ENCODE peak calls at places on chromosome 13, in five cellular contexts. C, N, D, E and B are unnamed samples. For H3K27me3, the result is how much of the 10 kb centered on the place peaks cover.

GRCh38 chr13:21673592-21674270 is 2.9 kb downstream of the FGF9 start:
- DNase-seq in E (peak), C (no peak), N (no peak), D (peak), B (peak)

GRCh38 chr13:95452376-95452775 is 100.1 kb upstream of the CLDN10 start:
- DNase-seq in N (no peak), D (no peak), E (no peak), C (no peak), B (no peak)

GRCh38 chr13:110779046-110779445 is 65.5 kb downstream of the ING1 start:
- DNase-seq in N (no peak), D (no peak), C (no peak), E (no peak), B (no peak)

GRCh38 chr13:67008075-67008668 is 222.0 kb downstream of the PCDH9 start:
- DNase-seq in E (no peak), C (no peak), D (no peak), N (no peak), B (no peak)

GRCh38 chr13:49759503-49759902 is 33.0 kb downstream of the KPNA3 start:
- DNase-seq in D (no peak), E (no peak), C (no peak), N (no peak), B (peak)

GRCh38 chr13:106083620-106084350 is 451.7 kb downstream of the EFNB2 start:
- DNase-seq in D (no peak), C (no peak), E (peak), N (peak), B (no peak)

GRCh38 chr13:113936166-113936565 is 37.7 kb downstream of the C13orf46 start:
- DNase-seq in C (no peak), N (no peak), E (no peak), D (no peak), B (no peak)

GRCh38 chr13:23766939-23767338 is 122.3 kb downstream of the MIPEP start:
- DNase-seq in D (no peak), E (no peak), N (no peak), C (no peak), B (no peak)

GRCh38 chr13:111906816-111907215 is 160.1 kb upstream of the SOX1 start:
- DNase-seq in E (no peak), C (no peak), D (no peak), N (no peak), B (no peak)

GRCh38 chr13:95002968-95003813 is 290.8 kb upstream of the SOX21 start:
- DNase-seq in E (no peak), D (peak), N (no peak), C (no peak), B (no peak)

GRCh38 chr13:24301911-24302310 is 7.5 kb upstream of the C1QTNF9 start:
- DNase-seq in E (no peak), D (no peak), N (no peak), C (no peak), B (no peak)

GRCh38 chr13:66689628-66690027 is 540.5 kb downstream of the PCDH9 start:
- DNase-seq in E (peak), C (no peak), N (no peak), D (no peak), B (no peak)

GRCh38 chr13:40187836-40188591 is 478.4 kb downstream of the FOXO1 start:
- DNase-seq in E (no peak), D (no peak), C (no peak), N (no peak), B (no peak)

GRCh38 chr13:95745752-95746151 is 68.8 kb downstream of the DNAJC3 start:
- DNase-seq in N (no peak), D (no peak), E (no peak), C (no peak), B (no peak)

GRCh38 chr13:113511361-113511760 is 20.9 kb upstream of the DCUN1D2 start:
- DNase-seq in E (no peak), N (no peak), C (no peak), D (no peak), B (no peak)

GRCh38 chr13:64958106-64958505 is 2272.0 kb downstream of the PCDH9 start:
- DNase-seq in N (no peak), C (no peak), D (peak), E (no peak), B (no peak)

GRCh38 chr13:23609414-23610186 is 39.4 kb downstream of the TNFRSF19 start:
- DNase-seq in D (no peak), N (peak), C (no peak), E (peak), B (no peak)

GRCh38 chr13:87122551-87122950 is 548.6 kb upstream of the SLITRK5 start:
- DNase-seq in E (no peak), C (no peak), D (no peak), N (no peak), B (no peak)

GRCh38 chr13:112783135-112783945 is 93.5 kb downstream of the ATP11A start:
- DNase-seq in C (no peak), E (no peak), N (no peak), D (no peak), B (no peak)

GRCh38 chr13:98141091-98141490 is 1.8 kb upstream of the FARP1 start:
- DNase-seq in C (no peak), N (no peak), E (no peak), D (no peak), B (no peak)

GRCh38 chr13:24605923-24606372 is 74.3 kb upstream of the ATP12A start:
- DNase-seq in E (peak), C (no peak), D (no peak), N (no peak), B (peak)

GRCh38 chr13:110449225-110450015 is 112.1 kb downstream of the RAB20 start:
- DNase-seq in D (no peak), C (no peak), E (no peak), N (no peak), B (no peak)

GRCh38 chr13:90272356-90272755 is 1075.1 kb upstream of the MIR17HG start:
- DNase-seq in E (no peak), D (no peak), C (no peak), N (no peak), B (no peak)

GRCh38 chr13:35512271-35512920 is 35.9 kb upstream of the MAB21L1 start:
- DNase-seq in N (no peak), C (peak), E (no peak), D (no peak), B (no peak)

GRCh38 chr13:105278797-105279425 is 1256.6 kb downstream of the EFNB2 start:
- DNase-seq in N (no peak), C (no peak), E (no peak), D (no peak), B (no peak)

GRCh38 chr13:76830805-76831204 is 55.4 kb downstream of the KCTD12 start:
- DNase-seq in C (no peak), E (no peak), D (no peak), N (no peak), B (no peak)

GRCh38 chr13:59991395-59991794 is 172.3 kb downstream of the DIAPH3 start:
- DNase-seq in E (no peak), C (no peak), D (no peak), N (no peak), B (no peak)

GRCh38 chr13:44713793-44714469 is 137.8 kb upstream of the TSC22D1 start:
- DNase-seq in C (peak), E (no peak), N (no peak), D (no peak), B (no peak)

GRCh38 chr13:59700281-59700680 is 463.4 kb downstream of the DIAPH3 start:
- DNase-seq in C (no peak), E (no peak), N (no peak), D (no peak), B (no peak)

GRCh38 chr13:110471833-110472162 is 89.7 kb downstream of the RAB20 start:
- DNase-seq in D (no peak), C (no peak), E (peak), N (peak), B (peak)

GRCh38 chr13:98890186-98890585 is 87.7 kb downstream of the DOCK9 start:
- DNase-seq in D (no peak), N (no peak), E (no peak), C (peak), B (no peak)

GRCh38 chr13:97332725-97333124 is 101.2 kb upstream of the RAP2A start:
- DNase-seq in D (no peak), C (no peak), N (no peak), E (no peak), B (no peak)

GRCh38 chr13:26007774-26008173 is 44.0 kb downstream of the SHISA2 start:
- DNase-seq in E (peak), N (no peak), D (no peak), C (no peak), B (no peak)

GRCh38 chr13:111256458-111256857 is 64.0 kb upstream of the TEX29 start:
- DNase-seq in N (no peak), E (no peak), D (no peak), C (no peak), B (no peak)

GRCh38 chr13:49690133-49690989 is 925 bp downstream of the EBPL start:
- DNase-seq in E (no peak), N (no peak), D (no peak), C (no peak), B (no peak)

GRCh38 chr13:80161219-80161618 is 179.7 kb downstream of the SPRY2 start:
- DNase-seq in N (no peak), C (no peak), D (no peak), E (no peak), B (no peak)

GRCh38 chr13:63107163-63107935 is 1691.7 kb upstream of the PCDH20 start:
- DNase-seq in D (no peak), C (no peak), E (no peak), N (no peak), B (no peak)

GRCh38 chr13:86757236-86757978 is 913.8 kb upstream of the SLITRK5 start:
- DNase-seq in C (no peak), E (peak), N (no peak), D (no peak), B (no peak)

GRCh38 chr13:103188688-103189326 is 122.6 kb upstream of the SLC10A2 start:
- DNase-seq in C (no peak), D (no peak), E (peak), N (no peak), B (no peak)

GRCh38 chr13:78586706-78587105 is 16.6 kb downstream of the POU4F1 start:
- DNase-seq in C (no peak), N (no peak), D (peak), E (no peak), B (no peak)
- TF ChIP-seq CTCF in C (peak), N (no peak), D (no peak), E (no peak), B (peak)

GRCh38 chr13:48644141-48644540 is 9.6 kb upstream of the CYSLTR2 start:
- DNase-seq in C (no peak), E (no peak), D (no peak), N (no peak), B (no peak)

GRCh38 chr13:48641404-48641803 is 12.3 kb upstream of the CYSLTR2 start:
- DNase-seq in E (no peak), D (no peak), N (no peak), C (no peak), B (no peak)

GRCh38 chr13:48644951-48645350 is 8.8 kb upstream of the CYSLTR2 start:
- DNase-seq in C (no peak), E (no peak), D (no peak), N (no peak), B (no peak)

GRCh38 chr13:48642061-48642460 is 11.7 kb upstream of the CYSLTR2 start:
- DNase-seq in E (no peak), C (no peak), D (no peak), N (no peak), B (no peak)

GRCh38 chr13:48643159-48643558 is 10.6 kb upstream of the CYSLTR2 start:
- DNase-seq in C (no peak), N (no peak), E (no peak), D (no peak), B (no peak)
- H3K4me3 ChIP-seq in C (no peak), N (no peak), E (no peak), D (no peak), B (no peak)

GRCh38 chr13:99986751-99987150 is 5.2 kb downstream of the ZIC2 start:
- DNase-seq in D (no peak), N (no peak), C (no peak), E (no peak), B (no peak)
- H3K27me3 ChIP-seq in D (half or more), N (half or more), C (half or more), E (under half), B (under half)

DNA sequence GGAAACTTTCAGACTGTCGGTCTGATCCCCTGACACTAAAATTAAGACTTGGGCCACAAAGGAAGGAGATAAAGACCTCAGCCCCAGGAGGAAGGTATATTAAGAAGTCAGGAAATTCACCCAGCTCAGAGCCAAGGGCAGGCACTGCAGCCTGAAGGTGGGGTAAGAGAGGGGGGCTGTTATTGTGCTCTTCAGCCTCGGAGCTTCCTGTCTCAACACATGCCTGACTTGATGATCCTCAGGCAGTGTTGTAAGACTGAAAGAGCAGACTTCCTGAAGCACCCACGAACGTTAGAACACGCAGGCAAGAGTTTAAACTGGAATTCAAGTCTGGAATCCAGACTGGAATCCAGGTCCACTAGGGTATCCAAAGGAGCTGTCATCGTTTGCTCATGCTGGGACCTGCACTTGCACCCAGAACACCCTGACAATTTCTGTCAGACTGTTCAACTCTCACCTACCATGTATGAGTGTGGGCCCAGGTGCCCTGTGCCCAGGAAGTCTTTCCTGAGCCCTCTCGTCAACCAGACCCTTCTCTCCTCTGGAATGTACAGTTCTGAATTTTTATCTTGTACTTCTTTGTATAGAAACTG is 10.7 kb upstream of the FLT1 start:
- DNase-seq in N (no peak), C (no peak), D (no peak), E (no peak), B (no peak)
- TF ChIP-seq CTCF in N (no peak), C (no peak), D (no peak), E (no peak), B (no peak)

GRCh38 chr13:75425216-75426009 is 56.6 kb downstream of the TBC1D4 start:
- DNase-seq in E (no peak), C (no peak), D (no peak), N (no peak), B (peak)
- H3K4me3 ChIP-seq in E (no peak), C (no peak), D (no peak), N (no peak), B (no peak)

GRCh38 chr13:52746141-52746540 is 6.5 kb upstream of the CNMD start:
- DNase-seq in C (no peak), D (no peak), N (no peak), E (no peak), B (no peak)
- H3K27me3 ChIP-seq in C (under half), D (under half), N (under half), E (under half), B (under half)